ENCODE peak calls at places on chromosomes 16 and 17, in five cellular contexts. One of them, this sample, is unnamed.
A peak's percentile ranks its signal among the peaks of the same experiment; 100 is the strongest.

GRCh38 chr16:9797306-9797705 is 384.9 kb downstream of the GRIN2A start:
- DNase-seq in uterus: no peak
- DNase-seq in CD8-positive, alpha-beta T cell: no peak
- DNase-seq in AG04450: no peak
- DNase-seq in neuronal stem cell: no peak
- DNase-seq in this sample: no peak

GRCh38 chr17:75918112-75918445 is 13.4 kb upstream of the MRPL38 start:
- DNase-seq in neuronal stem cell: no peak
- DNase-seq in uterus: no peak
- DNase-seq in CD8-positive, alpha-beta T cell: no peak
- DNase-seq in AG04450: no peak
- DNase-seq in this sample: no peak

GRCh38 chr16:69566437-69567030 is 768 bp downstream of the NFAT5 start:
- DNase-seq in neuronal stem cell: peak; percentile 56
- DNase-seq in AG04450: no peak
- DNase-seq in uterus: peak; percentile 62
- DNase-seq in CD8-positive, alpha-beta T cell: no peak
- DNase-seq in this sample: peak; percentile 13

GRCh38 chr17:992933-993332 is 4.0 kb upstream of the TIMM22 start:
- DNase-seq in AG04450: no peak
- DNase-seq in CD8-positive, alpha-beta T cell: no peak
- DNase-seq in uterus: no peak
- DNase-seq in neuronal stem cell: no peak
- DNase-seq in this sample: no peak

GRCh38 chr16:967077-967541 is 3.7 kb downstream of the LMF1 start:
- DNase-seq in uterus: no peak
- DNase-seq in AG04450: no peak
- DNase-seq in CD8-positive, alpha-beta T cell: no peak
- DNase-seq in neuronal stem cell: no peak
- DNase-seq in this sample: no peak

GRCh38 chr16:57361384-57361783 is 2.8 kb downstream of the CCL22 start:
- DNase-seq in neuronal stem cell: no peak
- DNase-seq in uterus: no peak
- DNase-seq in CD8-positive, alpha-beta T cell: no peak
- DNase-seq in AG04450: no peak
- DNase-seq in this sample: no peak

GRCh38 chr17:29120439-29120838 is 59.8 kb downstream of the MYO18A start:
- DNase-seq in AG04450: no peak
- DNase-seq in uterus: no peak
- DNase-seq in neuronal stem cell: no peak
- DNase-seq in CD8-positive, alpha-beta T cell: no peak
- DNase-seq in this sample: no peak

GRCh38 chr17:63775420-63775819 is 1.4 kb downstream of the DDX42 start:
- DNase-seq in CD8-positive, alpha-beta T cell: no peak
- DNase-seq in neuronal stem cell: no peak
- DNase-seq in uterus: no peak
- DNase-seq in AG04450: no peak
- DNase-seq in this sample: no peak

GRCh38 chr16:54685682-54686081 is 245.0 kb upstream of the IRX5 start:
- DNase-seq in neuronal stem cell: no peak
- DNase-seq in uterus: no peak
- DNase-seq in AG04450: no peak
- DNase-seq in CD8-positive, alpha-beta T cell: no peak
- DNase-seq in this sample: no peak

GRCh38 chr16:74271879-74272278 is 24.7 kb upstream of the PSMD7 start:
- DNase-seq in AG04450: no peak
- DNase-seq in uterus: no peak
- DNase-seq in CD8-positive, alpha-beta T cell: no peak
- DNase-seq in neuronal stem cell: no peak
- DNase-seq in this sample: no peak

GRCh38 chr17:67211742-67212141 is 33.3 kb downstream of the HELZ start:
- DNase-seq in neuronal stem cell: no peak
- DNase-seq in uterus: no peak
- DNase-seq in AG04450: no peak
- DNase-seq in CD8-positive, alpha-beta T cell: no peak
- DNase-seq in this sample: no peak

GRCh38 chr16:14121135-14121534 is 50.0 kb downstream of the MRTFB start:
- DNase-seq in neuronal stem cell: no peak
- DNase-seq in AG04450: no peak
- DNase-seq in uterus: no peak
- DNase-seq in CD8-positive, alpha-beta T cell: no peak
- DNase-seq in this sample: no peak

GRCh38 chr16:24820522-24820921 is 25.2 kb upstream of the SLC5A11 start:
- DNase-seq in CD8-positive, alpha-beta T cell: no peak
- DNase-seq in AG04450: no peak
- DNase-seq in neuronal stem cell: no peak
- DNase-seq in uterus: no peak
- DNase-seq in this sample: no peak

GRCh38 chr16:3358884-3359283 is 3.2 kb downstream of the OR2C1 start:
- DNase-seq in uterus: no peak
- DNase-seq in neuronal stem cell: no peak
- DNase-seq in CD8-positive, alpha-beta T cell: no peak
- DNase-seq in AG04450: no peak
- DNase-seq in this sample: no peak

GRCh38 chr16:3355589-3355988 is at the start of gene OR2C1:
- DNase-seq in AG04450: no peak
- DNase-seq in CD8-positive, alpha-beta T cell: no peak
- DNase-seq in neuronal stem cell: no peak
- DNase-seq in uterus: no peak
- DNase-seq in this sample: no peak

DNA sequence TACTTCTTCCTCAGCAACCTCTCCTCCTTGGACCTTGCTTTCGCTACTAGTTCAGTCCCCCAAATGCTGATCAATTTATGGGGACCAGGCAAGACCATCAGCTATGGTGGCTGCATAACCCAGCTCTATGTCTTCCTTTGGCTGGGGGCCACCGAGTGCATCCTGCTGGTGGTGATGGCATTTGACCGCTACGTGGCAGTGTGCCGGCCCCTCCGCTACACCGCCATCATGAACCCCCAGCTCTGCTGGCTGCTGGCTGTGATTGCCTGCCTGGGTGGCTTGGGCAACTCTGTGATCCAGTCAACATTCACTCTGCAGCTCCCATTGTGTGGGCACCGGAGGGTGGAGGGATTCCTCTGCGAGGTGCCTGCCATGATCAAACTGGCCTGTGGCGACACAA is 429 bp downstream of the OR2C1 start:
- DNase-seq in AG04450: no peak
- DNase-seq in uterus: no peak
- DNase-seq in neuronal stem cell: no peak
- DNase-seq in CD8-positive, alpha-beta T cell: no peak
- DNase-seq in this sample: no peak
- H3K9me3 ChIP-seq in AG04450: peaks cover 4% of the 10 kb centered on the region
- H3K9me3 ChIP-seq in uterus: no peaks in the 10 kb centered on the region
- H3K9me3 ChIP-seq in neuronal stem cell: peaks cover 6% of the 10 kb centered on the region
- H3K9me3 ChIP-seq in CD8-positive, alpha-beta T cell: no peaks in the 10 kb centered on the region
- H3K9me3 ChIP-seq in this sample: no peaks in the 10 kb centered on the region

DNA sequence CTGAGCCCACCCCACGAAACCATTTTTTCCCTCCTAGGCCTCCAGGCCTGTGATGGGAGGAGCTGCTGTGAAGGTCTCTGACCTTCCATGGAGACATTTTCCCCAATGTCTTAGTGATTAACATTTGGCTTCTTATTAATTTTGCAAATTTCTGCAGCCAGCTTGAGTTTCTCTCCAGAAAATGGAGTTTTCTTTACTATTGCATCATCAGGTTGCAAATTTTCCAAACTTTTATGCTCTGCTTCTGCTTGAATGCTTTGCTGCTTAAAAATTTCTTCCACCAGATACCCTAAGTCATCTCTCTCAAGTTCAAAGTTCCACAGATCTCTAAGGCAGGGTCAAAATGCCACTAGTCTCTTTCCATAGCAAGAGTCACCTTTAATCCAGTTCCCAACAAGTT is 12.9 kb upstream of the MYH4 start:
- DNase-seq in uterus: no peak
- DNase-seq in AG04450: no peak
- DNase-seq in neuronal stem cell: no peak
- DNase-seq in CD8-positive, alpha-beta T cell: no peak
- DNase-seq in this sample: no peak
- H3K9me3 ChIP-seq in uterus: no peaks in the 10 kb centered on the region
- H3K9me3 ChIP-seq in AG04450: no peaks in the 10 kb centered on the region
- H3K9me3 ChIP-seq in neuronal stem cell: peaks cover 2% of the 10 kb centered on the region
- H3K9me3 ChIP-seq in CD8-positive, alpha-beta T cell: peaks cover 5% of the 10 kb centered on the region
- H3K9me3 ChIP-seq in this sample: no peaks in the 10 kb centered on the region

GRCh38 chr17:54452666-54453348 is 447.8 kb upstream of the TOM1L1 start:
- DNase-seq in CD8-positive, alpha-beta T cell: no peak
- DNase-seq in AG04450: no peak
- DNase-seq in neuronal stem cell: no peak
- DNase-seq in uterus: no peak
- DNase-seq in this sample: no peak

GRCh38 chr17:54451051-54451450 is 449.6 kb upstream of the TOM1L1 start:
- DNase-seq in uterus: no peak
- DNase-seq in neuronal stem cell: no peak
- DNase-seq in CD8-positive, alpha-beta T cell: no peak
- DNase-seq in AG04450: no peak
- DNase-seq in this sample: no peak

DNA sequence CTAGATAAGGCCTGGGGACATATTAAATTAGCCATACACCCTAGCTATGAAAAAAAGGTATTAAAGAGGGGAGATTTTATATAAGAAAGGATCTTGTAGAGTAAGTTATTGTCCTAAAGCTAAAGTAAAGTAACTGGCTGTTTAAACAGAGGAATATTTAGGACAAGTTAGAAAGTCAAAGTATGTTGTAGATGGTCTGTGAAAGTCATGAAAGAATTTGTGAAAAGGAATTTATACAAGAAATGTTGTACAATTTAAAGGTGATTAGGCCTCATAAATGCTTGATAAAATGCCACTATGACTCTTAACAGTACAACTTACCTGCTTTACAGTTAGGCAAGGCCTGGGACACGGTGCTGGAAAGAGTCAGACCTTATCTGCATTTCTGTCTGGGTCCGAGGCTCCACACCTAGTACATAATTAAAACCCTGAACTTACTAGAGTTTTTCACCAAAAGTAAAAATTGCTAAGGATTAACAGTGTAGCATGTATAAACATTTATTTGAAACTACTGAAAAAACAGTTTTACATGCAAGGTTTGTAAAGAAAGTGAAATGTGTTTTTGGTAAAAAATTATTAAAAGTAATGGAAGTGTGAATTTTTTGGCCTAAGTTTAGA is 445.3 kb upstream of the TOM1L1 start:
- DNase-seq in AG04450: no peak
- DNase-seq in neuronal stem cell: peak; percentile 2
- DNase-seq in uterus: no peak
- DNase-seq in CD8-positive, alpha-beta T cell: no peak
- DNase-seq in this sample: no peak
- H3K9me3 ChIP-seq in AG04450: peaks cover 11% of the 10 kb centered on the region
- H3K9me3 ChIP-seq in neuronal stem cell: peaks cover 5% of the 10 kb centered on the region
- H3K9me3 ChIP-seq in uterus: no peaks in the 10 kb centered on the region
- H3K9me3 ChIP-seq in CD8-positive, alpha-beta T cell: no peaks in the 10 kb centered on the region
- H3K9me3 ChIP-seq in this sample: no peaks in the 10 kb centered on the region

DNA sequence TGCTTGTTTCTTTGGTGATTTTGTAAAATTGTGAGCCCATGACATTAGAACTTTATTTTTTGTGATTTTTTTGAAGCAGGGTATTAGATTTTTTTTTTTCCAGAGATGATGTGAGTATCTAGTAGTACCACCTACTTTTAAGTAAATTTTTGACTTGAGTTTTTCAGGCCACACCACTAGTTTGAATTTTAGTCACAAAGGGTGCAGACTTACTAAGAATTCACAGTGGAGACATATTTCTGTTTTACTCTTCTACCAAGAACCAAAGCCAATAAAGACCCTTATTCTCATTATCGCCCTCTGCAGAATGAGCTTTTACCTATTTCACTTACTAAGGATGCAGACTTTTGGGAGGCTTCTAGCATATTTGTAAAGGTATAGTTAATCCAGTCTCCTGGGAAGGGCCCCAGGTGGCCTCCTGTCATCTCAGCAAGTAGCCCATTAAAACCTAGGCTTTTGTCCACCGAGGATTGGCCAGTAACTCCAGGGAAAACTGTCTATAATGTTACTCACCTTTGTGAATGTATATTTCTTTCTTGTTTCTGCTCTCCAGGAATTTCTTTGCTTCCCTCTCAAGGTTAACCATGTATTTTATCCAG is 30.6 kb downstream of the NLK start:
- DNase-seq in neuronal stem cell: no peak
- DNase-seq in CD8-positive, alpha-beta T cell: no peak
- DNase-seq in uterus: no peak
- DNase-seq in AG04450: no peak
- DNase-seq in this sample: no peak
- H3K9me3 ChIP-seq in neuronal stem cell: peaks cover 1% of the 10 kb centered on the region
- H3K9me3 ChIP-seq in CD8-positive, alpha-beta T cell: no peaks in the 10 kb centered on the region
- H3K9me3 ChIP-seq in uterus: no peaks in the 10 kb centered on the region
- H3K9me3 ChIP-seq in AG04450: peaks cover 2% of the 10 kb centered on the region
- H3K9me3 ChIP-seq in this sample: no peaks in the 10 kb centered on the region

This sample was measured in T-helper 17 cell.